ENCODE peak calls at places on chromosomes 1 and 21, in five cellular contexts. One of them, this sample, is unnamed.

GRCh38 chr1:229093546-229094336 is 177.2 kb upstream of the RAB4A start:
- DNase-seq in BE2C: no peak
- DNase-seq in esophagus muscularis mucosa: no peak
- DNase-seq in HFF-Myc: no peak
- DNase-seq in heart right ventricle: no peak
- DNase-seq in this sample: no peak

GRCh38 chr1:43273708-43274107 is 3.9 kb downstream of the TMEM125 start:
- DNase-seq in BE2C: no peak
- DNase-seq in esophagus muscularis mucosa: no peak
- DNase-seq in HFF-Myc: no peak
- DNase-seq in heart right ventricle: no peak
- DNase-seq in this sample: no peak

GRCh38 chr1:36919491-36920145 is 114.7 kb downstream of the GRIK3 start:
- DNase-seq in BE2C: no peak
- DNase-seq in esophagus muscularis mucosa: no peak
- DNase-seq in HFF-Myc: no peak
- DNase-seq in heart right ventricle: no peak
- DNase-seq in this sample: no peak

GRCh38 chr1:30419831-30420230 is 303.6 kb downstream of the MATN1 start:
- DNase-seq in BE2C: no peak
- DNase-seq in esophagus muscularis mucosa: peak; percentile 24
- DNase-seq in HFF-Myc: no peak
- DNase-seq in heart right ventricle: no peak
- DNase-seq in this sample: no peak

GRCh38 chr1:157849229-157849875 is 7.7 kb upstream of the CD5L start:
- DNase-seq in BE2C: no peak
- DNase-seq in esophagus muscularis mucosa: no peak
- DNase-seq in HFF-Myc: no peak
- DNase-seq in heart right ventricle: no peak
- DNase-seq in this sample: no peak

GRCh38 chr1:201610806-201611205 is 71.9 kb downstream of the NAV1 start:
- DNase-seq in BE2C: no peak
- DNase-seq in esophagus muscularis mucosa: no peak
- DNase-seq in HFF-Myc: no peak
- DNase-seq in heart right ventricle: no peak
- DNase-seq in this sample: no peak

GRCh38 chr1:56644941-56645662 is at the start of gene PRKAA2:
- DNase-seq in BE2C: peak; percentile 26
- DNase-seq in esophagus muscularis mucosa: no peak
- DNase-seq in HFF-Myc: no peak
- DNase-seq in heart right ventricle: peak; percentile 23
- DNase-seq in this sample: peak; percentile 84

GRCh38 chr21:44615466-44615865 is 3.6 kb downstream of the KRTAP10-8 start:
- DNase-seq in BE2C: no peak
- DNase-seq in esophagus muscularis mucosa: no peak
- DNase-seq in HFF-Myc: no peak
- DNase-seq in heart right ventricle: no peak
- DNase-seq in this sample: no peak

GRCh38 chr1:25064465-25065238 is 134.6 kb upstream of the RUNX3 start:
- DNase-seq in BE2C: no peak
- DNase-seq in esophagus muscularis mucosa: no peak
- DNase-seq in HFF-Myc: no peak
- DNase-seq in heart right ventricle: no peak
- DNase-seq in this sample: no peak

DNA sequence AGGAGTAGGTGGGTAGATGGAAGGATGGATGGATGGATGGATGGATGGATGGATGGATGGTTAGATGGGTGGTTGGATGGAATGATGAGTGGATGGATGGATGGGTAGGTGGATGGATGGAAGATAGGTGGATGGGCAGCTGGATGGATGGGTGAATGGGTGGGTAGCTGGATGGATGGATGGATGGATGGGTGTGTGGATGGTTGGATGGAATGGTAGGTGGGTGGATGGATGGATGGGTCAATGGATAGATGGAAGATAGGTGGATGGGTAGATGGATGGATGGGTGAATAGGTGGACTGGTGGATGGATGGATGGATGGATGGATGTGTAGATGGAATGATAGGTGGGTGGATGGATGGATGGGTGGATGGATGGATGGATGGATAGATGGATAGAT is 164.0 kb upstream of the VAMP3 start:
- DNase-seq in BE2C: no peak
- DNase-seq in esophagus muscularis mucosa: no peak
- DNase-seq in HFF-Myc: no peak
- DNase-seq in heart right ventricle: no peak
- DNase-seq in this sample: no peak
- TF ChIP-seq CTCF in BE2C: no peak
- TF ChIP-seq CTCF in esophagus muscularis mucosa: no peak
- TF ChIP-seq CTCF in HFF-Myc: no peak
- TF ChIP-seq CTCF in heart right ventricle: no peak
- TF ChIP-seq CTCF in this sample: no peak

GRCh38 chr1:34884536-34884935 is 25.0 kb upstream of the SMIM12 start:
- DNase-seq in BE2C: no peak
- DNase-seq in esophagus muscularis mucosa: no peak
- DNase-seq in HFF-Myc: no peak
- DNase-seq in heart right ventricle: no peak
- DNase-seq in this sample: no peak

GRCh38 chr1:34885405-34886247 is 26.1 kb upstream of the SMIM12 start:
- DNase-seq in BE2C: no peak
- DNase-seq in esophagus muscularis mucosa: no peak
- DNase-seq in HFF-Myc: no peak
- DNase-seq in heart right ventricle: peak; percentile 42
- DNase-seq in this sample: peak; percentile 91

GRCh38 chr1:34887593-34887992 is 28.0 kb upstream of the SMIM12 start:
- DNase-seq in BE2C: no peak
- DNase-seq in esophagus muscularis mucosa: no peak
- DNase-seq in HFF-Myc: no peak
- DNase-seq in heart right ventricle: no peak
- DNase-seq in this sample: no peak

GRCh38 chr1:34889705-34890104 is 30.2 kb upstream of the SMIM12 start:
- DNase-seq in BE2C: no peak
- DNase-seq in esophagus muscularis mucosa: no peak
- DNase-seq in HFF-Myc: no peak
- DNase-seq in heart right ventricle: no peak
- DNase-seq in this sample: no peak

GRCh38 chr1:34884961-34885360 is 25.4 kb upstream of the SMIM12 start:
- DNase-seq in BE2C: no peak
- DNase-seq in esophagus muscularis mucosa: no peak
- DNase-seq in HFF-Myc: no peak
- DNase-seq in heart right ventricle: no peak
- DNase-seq in this sample: no peak
- TF ChIP-seq CTCF in BE2C: no peak
- TF ChIP-seq CTCF in esophagus muscularis mucosa: no peak
- TF ChIP-seq CTCF in HFF-Myc: peak; percentile 8
- TF ChIP-seq CTCF in heart right ventricle: no peak
- TF ChIP-seq CTCF in this sample: no peak

GRCh38 chr1:194295690-194296089 is 1109.3 kb upstream of the B3GALT2 start:
- DNase-seq in BE2C: peak; percentile 17
- DNase-seq in esophagus muscularis mucosa: no peak
- DNase-seq in HFF-Myc: no peak
- DNase-seq in heart right ventricle: peak; percentile 7
- DNase-seq in this sample: peak; percentile 10
- TF ChIP-seq CTCF in BE2C: peak; percentile 83
- TF ChIP-seq CTCF in esophagus muscularis mucosa: peak; percentile 52
- TF ChIP-seq CTCF in HFF-Myc: peak; percentile 40
- TF ChIP-seq CTCF in heart right ventricle: peak; percentile 62
- TF ChIP-seq CTCF in this sample: peak; percentile 77

GRCh38 chr1:244836135-244836521 is 670 bp downstream of the COX20 start:
- DNase-seq in BE2C: no peak
- DNase-seq in esophagus muscularis mucosa: no peak
- DNase-seq in HFF-Myc: no peak
- DNase-seq in heart right ventricle: no peak
- DNase-seq in this sample: no peak
- TF ChIP-seq CTCF in BE2C: no peak
- TF ChIP-seq CTCF in esophagus muscularis mucosa: no peak
- TF ChIP-seq CTCF in HFF-Myc: no peak
- TF ChIP-seq CTCF in heart right ventricle: no peak
- TF ChIP-seq CTCF in this sample: no peak

GRCh38 chr21:34091607-34092006 is 18.2 kb downstream of the MRPS6 start:
- DNase-seq in BE2C: no peak
- DNase-seq in esophagus muscularis mucosa: no peak
- DNase-seq in HFF-Myc: no peak
- DNase-seq in heart right ventricle: no peak
- DNase-seq in this sample: no peak
- TF ChIP-seq CTCF in BE2C: peak; percentile 62
- TF ChIP-seq CTCF in esophagus muscularis mucosa: no peak
- TF ChIP-seq CTCF in HFF-Myc: peak; percentile 29
- TF ChIP-seq CTCF in heart right ventricle: peak; percentile 24
- TF ChIP-seq CTCF in this sample: peak; percentile 40

This sample was measured in nephron progenitor cell.